ENCODE peak calls at places on chromosomes 13 and 19, in five cellular contexts. One of them, this sample, is unnamed.
A peak's percentile ranks its signal among the peaks of the same experiment; 100 is the strongest.

GRCh38 chr19:5447700-5448311 is 7.4 kb upstream of the ZNRF4 start:
- DNase-seq in stimulated activated effector memory CD8-positive, alpha-beta T cell treated with anti-CD3 and anti-CD28 coated beads, Interleukin-12 subunit alpha, Interleukin-12 subunit beta, amount 100 ng/mL, for 72 hours: no peak
- DNase-seq in naive thymus-derived CD8-positive, alpha-beta T cell: no peak
- DNase-seq in CD8-positive, alpha-beta T cell: no peak
- DNase-seq in gastrocnemius medialis: no peak
- DNase-seq in this sample: no peak

GRCh38 chr13:33123066-33123940 is 107.1 kb downstream of the KL start:
- DNase-seq in stimulated activated effector memory CD8-positive, alpha-beta T cell treated with anti-CD3 and anti-CD28 coated beads, Interleukin-12 subunit alpha, Interleukin-12 subunit beta, amount 100 ng/mL, for 72 hours: no peak
- DNase-seq in naive thymus-derived CD8-positive, alpha-beta T cell: no peak
- DNase-seq in CD8-positive, alpha-beta T cell: no peak
- DNase-seq in gastrocnemius medialis: peak; percentile 54
- DNase-seq in this sample: no peak

GRCh38 chr13:71864981-71865857 is 1.8 kb downstream of the DACH1 start:
- DNase-seq in stimulated activated effector memory CD8-positive, alpha-beta T cell treated with anti-CD3 and anti-CD28 coated beads, Interleukin-12 subunit alpha, Interleukin-12 subunit beta, amount 100 ng/mL, for 72 hours: no peak
- DNase-seq in naive thymus-derived CD8-positive, alpha-beta T cell: no peak
- DNase-seq in CD8-positive, alpha-beta T cell: no peak
- DNase-seq in gastrocnemius medialis: no peak
- DNase-seq in this sample: peak; percentile 44

GRCh38 chr19:5666921-5667610 is 13.2 kb downstream of the MICOS13 start:
- DNase-seq in stimulated activated effector memory CD8-positive, alpha-beta T cell treated with anti-CD3 and anti-CD28 coated beads, Interleukin-12 subunit alpha, Interleukin-12 subunit beta, amount 100 ng/mL, for 72 hours: no peak
- DNase-seq in naive thymus-derived CD8-positive, alpha-beta T cell: no peak
- DNase-seq in CD8-positive, alpha-beta T cell: no peak
- DNase-seq in gastrocnemius medialis: no peak
- DNase-seq in this sample: no peak

GRCh38 chr19:33055718-33056117 is 9.0 kb downstream of the RHPN2 start:
- DNase-seq in stimulated activated effector memory CD8-positive, alpha-beta T cell treated with anti-CD3 and anti-CD28 coated beads, Interleukin-12 subunit alpha, Interleukin-12 subunit beta, amount 100 ng/mL, for 72 hours: no peak
- DNase-seq in naive thymus-derived CD8-positive, alpha-beta T cell: no peak
- DNase-seq in CD8-positive, alpha-beta T cell: no peak
- DNase-seq in gastrocnemius medialis: no peak
- DNase-seq in this sample: no peak

GRCh38 chr13:109995578-109995977 is 209.2 kb upstream of the IRS2 start:
- DNase-seq in stimulated activated effector memory CD8-positive, alpha-beta T cell treated with anti-CD3 and anti-CD28 coated beads, Interleukin-12 subunit alpha, Interleukin-12 subunit beta, amount 100 ng/mL, for 72 hours: no peak
- DNase-seq in naive thymus-derived CD8-positive, alpha-beta T cell: no peak
- DNase-seq in CD8-positive, alpha-beta T cell: no peak
- DNase-seq in gastrocnemius medialis: no peak
- DNase-seq in this sample: no peak

GRCh38 chr19:56905616-56906015 is 65.1 kb upstream of the PEG3 start:
- DNase-seq in stimulated activated effector memory CD8-positive, alpha-beta T cell treated with anti-CD3 and anti-CD28 coated beads, Interleukin-12 subunit alpha, Interleukin-12 subunit beta, amount 100 ng/mL, for 72 hours: no peak
- DNase-seq in naive thymus-derived CD8-positive, alpha-beta T cell: no peak
- DNase-seq in CD8-positive, alpha-beta T cell: no peak
- DNase-seq in gastrocnemius medialis: no peak
- DNase-seq in this sample: no peak

GRCh38 chr19:50820549-50821247 is 2.9 kb downstream of the KLK1 start:
- DNase-seq in stimulated activated effector memory CD8-positive, alpha-beta T cell treated with anti-CD3 and anti-CD28 coated beads, Interleukin-12 subunit alpha, Interleukin-12 subunit beta, amount 100 ng/mL, for 72 hours: no peak
- DNase-seq in naive thymus-derived CD8-positive, alpha-beta T cell: no peak
- DNase-seq in CD8-positive, alpha-beta T cell: no peak
- DNase-seq in gastrocnemius medialis: no peak
- DNase-seq in this sample: no peak

GRCh38 chr19:7781157-7781556 is 18.1 kb downstream of the CLEC4M start:
- DNase-seq in stimulated activated effector memory CD8-positive, alpha-beta T cell treated with anti-CD3 and anti-CD28 coated beads, Interleukin-12 subunit alpha, Interleukin-12 subunit beta, amount 100 ng/mL, for 72 hours: no peak
- DNase-seq in naive thymus-derived CD8-positive, alpha-beta T cell: no peak
- DNase-seq in CD8-positive, alpha-beta T cell: no peak
- DNase-seq in gastrocnemius medialis: no peak
- DNase-seq in this sample: no peak

GRCh38 chr19:2149980-2150793 is 1.2 kb downstream of the AP3D1 start:
- DNase-seq in stimulated activated effector memory CD8-positive, alpha-beta T cell treated with anti-CD3 and anti-CD28 coated beads, Interleukin-12 subunit alpha, Interleukin-12 subunit beta, amount 100 ng/mL, for 72 hours: no peak
- DNase-seq in naive thymus-derived CD8-positive, alpha-beta T cell: no peak
- DNase-seq in CD8-positive, alpha-beta T cell: no peak
- DNase-seq in gastrocnemius medialis: peak; percentile 57
- DNase-seq in this sample: no peak

GRCh38 chr13:45882626-45883025 is 31.1 kb upstream of the SIAH3 start:
- DNase-seq in stimulated activated effector memory CD8-positive, alpha-beta T cell treated with anti-CD3 and anti-CD28 coated beads, Interleukin-12 subunit alpha, Interleukin-12 subunit beta, amount 100 ng/mL, for 72 hours: no peak
- DNase-seq in naive thymus-derived CD8-positive, alpha-beta T cell: no peak
- DNase-seq in CD8-positive, alpha-beta T cell: no peak
- DNase-seq in gastrocnemius medialis: no peak
- DNase-seq in this sample: no peak

GRCh38 chr13:48235100-48235813 is 2.3 kb downstream of the ITM2B start:
- DNase-seq in stimulated activated effector memory CD8-positive, alpha-beta T cell treated with anti-CD3 and anti-CD28 coated beads, Interleukin-12 subunit alpha, Interleukin-12 subunit beta, amount 100 ng/mL, for 72 hours: no peak
- DNase-seq in naive thymus-derived CD8-positive, alpha-beta T cell: no peak
- DNase-seq in CD8-positive, alpha-beta T cell: no peak
- DNase-seq in gastrocnemius medialis: peak; percentile 56
- DNase-seq in this sample: no peak

GRCh38 chr13:31037874-31038475 is 105.5 kb downstream of the TEX26 start:
- DNase-seq in stimulated activated effector memory CD8-positive, alpha-beta T cell treated with anti-CD3 and anti-CD28 coated beads, Interleukin-12 subunit alpha, Interleukin-12 subunit beta, amount 100 ng/mL, for 72 hours: no peak
- DNase-seq in naive thymus-derived CD8-positive, alpha-beta T cell: no peak
- DNase-seq in CD8-positive, alpha-beta T cell: no peak
- DNase-seq in gastrocnemius medialis: no peak
- DNase-seq in this sample: no peak

GRCh38 chr13:42038661-42039456 is 9.6 kb upstream of the DGKH start:
- DNase-seq in stimulated activated effector memory CD8-positive, alpha-beta T cell treated with anti-CD3 and anti-CD28 coated beads, Interleukin-12 subunit alpha, Interleukin-12 subunit beta, amount 100 ng/mL, for 72 hours: no peak
- DNase-seq in naive thymus-derived CD8-positive, alpha-beta T cell: no peak
- DNase-seq in CD8-positive, alpha-beta T cell: no peak
- DNase-seq in gastrocnemius medialis: no peak
- DNase-seq in this sample: no peak

GRCh38 chr19:41225238-41226052 is 6.4 kb downstream of the AXL start:
- DNase-seq in stimulated activated effector memory CD8-positive, alpha-beta T cell treated with anti-CD3 and anti-CD28 coated beads, Interleukin-12 subunit alpha, Interleukin-12 subunit beta, amount 100 ng/mL, for 72 hours: no peak
- DNase-seq in naive thymus-derived CD8-positive, alpha-beta T cell: no peak
- DNase-seq in CD8-positive, alpha-beta T cell: peak; percentile 22
- DNase-seq in gastrocnemius medialis: peak; percentile 60
- DNase-seq in this sample: no peak

GRCh38 chr19:16234552-16235445 is 37.1 kb downstream of the AP1M1 start:
- DNase-seq in stimulated activated effector memory CD8-positive, alpha-beta T cell treated with anti-CD3 and anti-CD28 coated beads, Interleukin-12 subunit alpha, Interleukin-12 subunit beta, amount 100 ng/mL, for 72 hours: no peak
- DNase-seq in naive thymus-derived CD8-positive, alpha-beta T cell: no peak
- DNase-seq in CD8-positive, alpha-beta T cell: no peak
- DNase-seq in gastrocnemius medialis: no peak
- DNase-seq in this sample: no peak

GRCh38 chr19:8391274-8392016 is 1.3 kb downstream of the RAB11B start:
- DNase-seq in stimulated activated effector memory CD8-positive, alpha-beta T cell treated with anti-CD3 and anti-CD28 coated beads, Interleukin-12 subunit alpha, Interleukin-12 subunit beta, amount 100 ng/mL, for 72 hours: no peak
- DNase-seq in naive thymus-derived CD8-positive, alpha-beta T cell: no peak
- DNase-seq in CD8-positive, alpha-beta T cell: no peak
- DNase-seq in gastrocnemius medialis: no peak
- DNase-seq in this sample: no peak

This sample was measured in HuH-7.